ENCODE peak calls at places on chromosomes 3 and 15, in four cellular contexts. A is H54, P is neural crest cell, G is progenitor cell of endocrine pancreas. C is an unnamed sample.

GRCh38 chr15:99929266-99929665 is 196.0 kb upstream of the LYSMD4 start:
- DNase-seq in A (no peak), P (no peak), G (no peak), C (no peak)

GRCh38 chr15:61659571-61660190 is 400.6 kb downstream of the VPS13C start:
- DNase-seq in A (no peak), P (no peak), G (no peak), C (no peak)

GRCh38 chr3:49841126-49841525 is 15.2 kb downstream of the TRAIP start:
- DNase-seq in A (no peak), P (peak; percentile 30), G (no peak), C (no peak)

GRCh38 chr15:31487811-31488436 is 161.3 kb downstream of the KLF13 start:
- DNase-seq in A (peak; percentile 47), P (no peak), G (peak; percentile 6), C (no peak)

GRCh38 chr3:52771334-52771681 is 568 bp upstream of the NEK4 start:
- DNase-seq in A (no peak), P (no peak), G (no peak), C (no peak)

GRCh38 chr3:123522666-123523412 is 62.0 kb downstream of the HACD2 start:
- DNase-seq in A (no peak), P (no peak), G (no peak), C (no peak)

GRCh38 chr3:61564405-61565059 is 3.2 kb downstream of the PTPRG start:
- DNase-seq in A (peak; percentile 70), P (peak; percentile 85), G (peak; percentile 82), C (no peak)

GRCh38 chr3:183430325-183430957 is 2.0 kb upstream of the MCF2L2 start:
- DNase-seq in A (no peak), P (no peak), G (no peak), C (no peak)

GRCh38 chr3:50623840-50624474 is 7.0 kb downstream of the MAPKAPK3 start:
- DNase-seq in A (no peak), P (no peak), G (no peak), C (no peak)

GRCh38 chr3:188749010-188749617 is 422.7 kb upstream of the TPRG1 start:
- DNase-seq in A (peak; percentile 2), P (peak; percentile 13), G (no peak), C (no peak)

GRCh38 chr3:39849992-39850706 is 40.7 kb downstream of the MYRIP start:
- DNase-seq in A (no peak), P (no peak), G (no peak), C (no peak)

GRCh38 chr3:31008986-31009385 is 114.5 kb upstream of the GADL1 start:
- DNase-seq in A (no peak), P (no peak), G (no peak), C (no peak)

GRCh38 chr3:165697910-165698309 is 139.3 kb downstream of the BCHE start:
- DNase-seq in A (no peak), P (no peak), G (no peak), C (no peak)

GRCh38 chr15:51382787-51383186 is 41.3 kb downstream of the GLDN start:
- DNase-seq in A (peak; percentile 26), P (peak; percentile 38), G (no peak), C (no peak)

GRCh38 chr15:73800662-73801345 is 47.7 kb upstream of the INSYN1 start:
- DNase-seq in A (peak; percentile 45), P (no peak), G (no peak), C (no peak)

GRCh38 chr3:51190199-51190598 is 194.9 kb upstream of the MANF start:
- DNase-seq in A (no peak), P (no peak), G (no peak), C (no peak)

GRCh38 chr3:133414021-133414392 is 14.2 kb downstream of the BFSP2 start:
- DNase-seq in A (no peak), P (no peak), G (no peak), C (no peak)

GRCh38 chr15:72319360-72319984 is 485 bp downstream of the CELF6 start:
- DNase-seq in A (no peak), P (peak; percentile 79), G (peak; percentile 82), C (peak; percentile 62)

GRCh38 chr3:40109641-40110490 is 199.6 kb upstream of the EIF1B start:
- DNase-seq in A (no peak), P (no peak), G (no peak), C (no peak)

GRCh38 chr3:20061331-20061730 is 21.1 kb downstream of the KAT2B start:
- DNase-seq in A (no peak), P (no peak), G (no peak), C (no peak)

GRCh38 chr15:48358681-48359152 is 27.5 kb downstream of the DUT start:
- DNase-seq in A (no peak), P (no peak), G (no peak), C (no peak)

GRCh38 chr15:63338170-63338569 is 43.5 kb downstream of the CA12 start:
- DNase-seq in A (no peak), P (no peak), G (no peak), C (no peak)

GRCh38 chr15:69624816-69625215 is 172.2 kb downstream of the RPLP1 start:
- DNase-seq in A (no peak), P (no peak), G (no peak), C (no peak)

GRCh38 chr3:170640737-170641171 is 54.9 kb upstream of the SLC7A14 start:
- DNase-seq in A (no peak), P (no peak), G (no peak), C (no peak)

GRCh38 chr3:118380576-118380975 is 654.1 kb downstream of the IGSF11 start:
- DNase-seq in A (no peak), P (no peak), G (no peak), C (no peak)

GRCh38 chr15:35689266-35689665 is 143.3 kb upstream of the DPH6 start:
- DNase-seq in A (no peak), P (no peak), G (no peak), C (no peak)

GRCh38 chr3:152402698-152403456 is 134.1 kb downstream of the MBNL1 start:
- DNase-seq in A (no peak), P (no peak), G (no peak), C (no peak)

GRCh38 chr15:65887565-65887964 is 18.3 kb downstream of the RAB11A start:
- DNase-seq in A (no peak), P (no peak), G (no peak), C (no peak)

GRCh38 chr3:27568393-27568792 is 84.2 kb upstream of the SLC4A7 start:
- DNase-seq in A (peak; percentile 23), P (no peak), G (no peak), C (no peak)

GRCh38 chr3:33115024-33115768 is 1.4 kb downstream of the CRTAP start:
- DNase-seq in A (peak; percentile 54), P (no peak), G (no peak), C (peak; percentile 91)

GRCh38 chr15:46080018-46080417 is 445.2 kb downstream of the SQOR start:
- DNase-seq in A (no peak), P (peak; percentile 29), G (no peak), C (no peak)

GRCh38 chr3:53703630-53704362 is 142.4 kb downstream of the CHDH start:
- DNase-seq in A (no peak), P (no peak), G (no peak), C (no peak)

GRCh38 chr3:122403489-122403888 is 12.4 kb downstream of the WDR5B start:
- DNase-seq in A (no peak), P (no peak), G (no peak), C (no peak)

GRCh38 chr3:124558898-124559649 is 171.2 kb upstream of the UMPS start:
- DNase-seq in A (peak; percentile 59), P (no peak), G (no peak), C (no peak)

GRCh38 chr3:180403156-180403555 is 198.8 kb upstream of the TTC14 start:
- DNase-seq in A (no peak), P (no peak), G (no peak), C (no peak)

GRCh38 chr3:78791745-78792144 is 976.1 kb downstream of the ROBO1 start:
- DNase-seq in A (no peak), P (no peak), G (no peak), C (no peak)

GRCh38 chr3:78951546-78951945 is 816.3 kb downstream of the ROBO1 start:
- DNase-seq in A (no peak), P (no peak), G (no peak), C (no peak)

GRCh38 chr3:71062037-71062919 is 521.2 kb downstream of the FOXP1 start:
- DNase-seq in A (no peak), P (no peak), G (no peak), C (no peak)

C was measured in CD14-positive monocyte.